ENCODE peak calls at places on chromosomes 5 and 9, in nine cellular contexts. A is IMR-90, J is Karpas-422, Z is fibroblast of lung, G is neuronal stem cell, B is HCT116, M is HepG2, H is H9, F is mammary epithelial cell. P is an unnamed sample.

GRCh38 chr9:129139993-129140396 is 28.8 kb downstream of the PTPA start:
- DNase-seq in J (peak; percentile 99), F (peak; percentile 99), G (peak; percentile 90), A (peak; percentile 100), M (peak; percentile 94), H (peak; percentile 96), B (peak; percentile 95), Z (peak; percentile 100), P (peak; percentile 97)

GRCh38 chr9:19146441-19146840 is 19.1 kb upstream of the PLIN2 start:
- DNase-seq in G (no peak), B (no peak), J (no peak), M (no peak), A (no peak), Z (no peak), F (no peak), H (no peak), P (no peak)

GRCh38 chr9:5846501-5846921 is 13.6 kb upstream of the ERMP1 start:
- DNase-seq in H (no peak), Z (no peak), A (peak; percentile 28), G (no peak), B (no peak), F (peak; percentile 65), J (no peak), M (no peak), P (no peak)

GRCh38 chr9:79477955-79478751 is 93.6 kb upstream of the TLE4 start:
- DNase-seq in B (no peak), Z (no peak), F (peak; percentile 89), H (peak; percentile 60), M (peak; percentile 5), G (peak; percentile 26), J (peak; percentile 69), A (peak; percentile 29), P (no peak)

GRCh38 chr5:35172526-35172925 is 57.8 kb downstream of the PRLR start:
- DNase-seq in G (no peak), H (no peak), F (no peak), A (no peak), B (no peak), M (no peak), J (no peak), Z (no peak), P (no peak)

GRCh38 chr9:97934321-97935115 is 3.5 kb downstream of the HEMGN start:
- DNase-seq in B (no peak), J (peak; percentile 80), H (no peak), M (no peak), G (no peak), F (no peak), Z (no peak), A (no peak), P (no peak)

GRCh38 chr5:37847978-37848425 is 8.2 kb upstream of the GDNF start:
- DNase-seq in J (no peak), F (peak; percentile 94), B (no peak), M (peak; percentile 26), Z (peak; percentile 58), A (peak; percentile 77), G (no peak), H (peak; percentile 55), P (no peak)

GRCh38 chr9:20024159-20024571 is 235.3 kb upstream of the SLC24A2 start:
- DNase-seq in J (no peak), Z (peak; percentile 61), M (no peak), G (no peak), B (no peak), A (peak; percentile 37), H (no peak), F (no peak), P (no peak)

GRCh38 chr9:82560457-82560904 is 502.5 kb downstream of the RASEF start:
- DNase-seq in G (no peak), Z (no peak), F (no peak), J (no peak), M (peak; percentile 97), H (no peak), B (no peak), A (no peak), P (no peak)

GRCh38 chr5:38453506-38453905 is 102.9 kb downstream of the LIFR start:
- DNase-seq in F (no peak), H (no peak), Z (no peak), B (no peak), A (no peak), G (no peak), J (peak; percentile 90), M (no peak), P (no peak)

GRCh38 chr9:110152704-110153374 is 55.1 kb downstream of the C9orf152 start:
- DNase-seq in G (peak; percentile 65), H (peak; percentile 41), J (peak; percentile 86), M (peak; percentile 63), B (peak; percentile 27), A (peak; percentile 72), Z (peak; percentile 74), F (peak; percentile 45), P (no peak)

GRCh38 chr9:131732636-131733340 is 7.1 kb downstream of the RAPGEF1 start:
- DNase-seq in H (no peak), J (no peak), A (no peak), M (no peak), F (no peak), G (no peak), Z (no peak), B (no peak), P (peak; percentile 52)

GRCh38 chr9:124821247-124821623 is 32.0 kb upstream of the WDR38 start:
- DNase-seq in B (no peak), Z (no peak), M (no peak), H (no peak), G (no peak), F (no peak), A (no peak), J (no peak), P (peak; percentile 19)

GRCh38 chr9:124815601-124816000 is 37.7 kb upstream of the WDR38 start:
- DNase-seq in G (no peak), F (no peak), A (no peak), H (no peak), M (no peak), J (no peak), Z (no peak), B (no peak), P (peak; percentile 16)

GRCh38 chr9:124818431-124819281 is 34.6 kb upstream of the WDR38 start:
- DNase-seq in F (peak; percentile 96), Z (no peak), G (no peak), B (peak; percentile 82), M (peak; percentile 90), A (peak; percentile 74), J (no peak), H (peak; percentile 74), P (peak; percentile 27)

DNA sequence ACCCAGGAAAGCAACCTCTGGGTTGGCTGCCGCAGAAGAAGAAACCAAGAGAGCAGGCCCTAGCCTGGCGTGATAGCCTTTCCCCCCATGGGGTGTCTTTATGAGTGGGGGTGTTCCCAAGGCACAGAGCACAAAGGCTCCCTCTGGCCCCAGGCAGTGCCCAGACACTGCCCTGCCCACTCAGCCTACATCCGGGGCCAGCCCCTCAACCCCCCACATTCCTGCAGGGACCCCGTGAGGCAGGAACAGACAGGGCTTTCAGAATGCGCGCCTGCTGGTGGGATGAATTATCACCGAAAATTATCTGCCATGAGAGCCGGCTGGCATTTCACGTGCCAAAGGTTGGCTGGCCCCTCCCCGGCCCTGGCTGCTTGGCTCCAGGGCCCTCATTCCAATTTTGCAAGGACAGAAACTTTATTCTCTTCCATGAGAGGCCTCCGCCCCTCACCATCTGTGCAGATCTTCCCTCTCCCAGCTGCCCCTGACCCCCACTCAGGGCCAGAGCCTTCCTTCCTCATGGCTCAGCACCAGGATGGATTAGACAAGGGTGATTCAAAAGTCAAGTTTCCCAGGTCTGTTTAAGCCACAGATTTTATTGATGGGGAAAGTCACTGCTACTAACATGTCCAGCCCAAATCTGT is 32.5 kb upstream of the WDR38 start:
- DNase-seq in G (no peak), A (no peak), B (no peak), M (no peak), F (no peak), J (no peak), H (no peak), Z (peak; percentile 53), P (peak; percentile 16)
- H3K27ac ChIP-seq in G (no peak overlapping the region), A (no peak overlapping the region), B (no peak overlapping the region), M (no peak overlapping the region), F (no peak overlapping the region), J (no peak overlapping the region), H (no peak overlapping the region), Z (no peak overlapping the region), P (no peak overlapping the region)

GRCh38 chr5:17217421-17218352 is at the start of gene BASP1:
- DNase-seq in Z (peak; percentile 82), H (peak; percentile 86), J (peak; percentile 81), F (peak; percentile 65), G (peak; percentile 80), M (no peak), A (peak; percentile 75), B (no peak), P (peak; percentile 95)

GRCh38 chr5:17219006-17219422 is 1.6 kb downstream of the BASP1 start:
- DNase-seq in A (no peak), H (peak; percentile 75), J (peak; percentile 56), F (peak; percentile 32), G (peak; percentile 64), Z (no peak), B (no peak), M (no peak), P (no peak)

GRCh38 chr5:17216974-17217325 is 481 bp upstream of the BASP1 start:
- DNase-seq in Z (peak; percentile 70), H (peak; percentile 59), J (no peak), M (no peak), B (no peak), F (no peak), G (peak; percentile 71), A (peak; percentile 51), P (peak; percentile 89)

GRCh38 chr5:17218353-17219005 is 1.0 kb downstream of the BASP1 start:
- DNase-seq in Z (peak; percentile 66), J (peak; percentile 61), M (no peak), G (peak; percentile 20), B (no peak), H (no peak), A (peak; percentile 67), F (peak; percentile 35), P (peak; percentile 79)

GRCh38 chr5:17219431-17219830 is 2.0 kb downstream of the BASP1 start:
- DNase-seq in A (no peak), B (no peak), J (peak; percentile 78), H (no peak), M (no peak), Z (no peak), F (no peak), G (no peak), P (no peak)
- H3K9ac ChIP-seq in A (peak overlapping the region; percentile 96), B (no peak overlapping the region), J (peak overlapping the region; percentile 80), H (no peak overlapping the region), M (no peak overlapping the region), Z (peak overlapping the region; percentile 62), F (no peak overlapping the region), G (no peak overlapping the region), P (no peak overlapping the region)

GRCh38 chr5:72849546-72849945 is 33.1 kb downstream of the TNPO1 start:
- DNase-seq in F (peak; percentile 21), Z (no peak), B (no peak), A (no peak), M (no peak), G (no peak), H (no peak), J (no peak), P (no peak)
- H3K27ac ChIP-seq in F (peak overlapping the region; percentile 82), Z (no peak overlapping the region), B (no peak overlapping the region), A (no peak overlapping the region), M (peak overlapping the region; percentile 96), G (no peak overlapping the region), H (no peak overlapping the region), J (peak overlapping the region; percentile 10), P (no peak overlapping the region)

DNA sequence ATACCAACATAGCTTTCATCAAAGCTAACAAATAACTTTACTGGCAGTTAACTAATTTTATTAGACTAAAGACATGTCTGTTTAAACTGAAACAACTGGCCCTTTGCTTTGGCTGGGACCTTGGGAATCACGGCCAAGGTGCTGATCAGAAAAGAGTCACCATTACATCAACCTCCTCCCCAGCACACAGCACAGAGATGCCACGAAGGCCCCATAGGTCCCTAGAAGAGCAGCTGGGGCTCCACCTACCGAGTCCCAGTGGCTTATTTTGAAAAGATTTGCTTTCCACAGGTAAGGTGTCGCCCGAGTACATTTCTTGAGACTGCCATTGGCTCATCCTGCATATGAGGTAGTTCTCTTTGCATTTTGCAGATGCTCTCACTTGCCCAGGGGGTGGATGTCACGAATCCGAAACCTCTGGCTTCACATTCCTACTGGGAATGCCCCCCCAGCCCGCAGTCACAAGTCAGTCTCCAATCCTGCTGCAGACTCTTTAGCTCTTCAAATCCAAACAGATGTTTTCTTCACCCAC is 18.8 kb upstream of the HSD17B3 start:
- DNase-seq in J (no peak), G (no peak), F (no peak), M (no peak), A (no peak), Z (no peak), H (peak; percentile 44), B (no peak), P (no peak)
- H3K9ac ChIP-seq in J (no peak overlapping the region), G (no peak overlapping the region), F (no peak overlapping the region), M (no peak overlapping the region), A (no peak overlapping the region), Z (no peak overlapping the region), H (no peak overlapping the region), B (no peak overlapping the region), P (no peak overlapping the region)

P was measured in kidney.